ENCODE peak calls at places on chromosomes 12 and 14, in four cellular contexts. E is Caco-2, Y is epithelial cell of esophagus, U is GM04504. L is an unnamed sample.

GRCh38 chr12:77102123-77102522 is 36.8 kb upstream of the E2F7 start:
- DNase-seq in E (no peak), Y (no peak), U (no peak), L (no peak)

GRCh38 chr12:44930972-44931600 is 55.0 kb upstream of the NELL2 start:
- DNase-seq in E (no peak), Y (peak), U (peak), L (peak)

GRCh38 chr12:57700317-57700716 is 6.4 kb downstream of the OS9 start:
- DNase-seq in E (no peak), Y (no peak), U (no peak), L (no peak)

GRCh38 chr12:13390921-13391320 is 194.4 kb downstream of the EMP1 start:
- DNase-seq in E (no peak), Y (no peak), U (no peak), L (no peak)

GRCh38 chr14:99199854-99200653 is 71.9 kb downstream of the BCL11B start:
- DNase-seq in E (no peak), Y (no peak), U (no peak), L (no peak)

GRCh38 chr12:49093746-49094103 is 876 bp downstream of the DHH start:
- DNase-seq in E (no peak), Y (no peak), U (no peak), L (no peak)

GRCh38 chr12:108231109-108231905 is 102.2 kb downstream of the WSCD2 start:
- DNase-seq in E (no peak), Y (no peak), U (no peak), L (no peak)

GRCh38 chr12:72273499-72273837 is 1.3 kb downstream of the TRHDE start:
- DNase-seq in E (no peak), Y (no peak), U (no peak), L (no peak)

GRCh38 chr12:110243227-110243626 is 37.8 kb upstream of the ATP2A2 start:
- DNase-seq in E (no peak), Y (no peak), U (no peak), L (no peak)

GRCh38 chr14:38762436-38762835 is 340.6 kb downstream of the SEC23A start:
- DNase-seq in E (no peak), Y (no peak), U (peak), L (no peak)

GRCh38 chr12:109464642-109465351 is 12.3 kb downstream of the KCTD10 start:
- DNase-seq in E (no peak), Y (no peak), U (no peak), L (no peak)

GRCh38 chr12:124898200-124898950 is 16.1 kb downstream of the UBC start:
- DNase-seq in E (peak), Y (peak), U (no peak), L (peak)

GRCh38 chr12:127657036-127657435 is 609.9 kb upstream of the TMEM132C start:
- DNase-seq in E (no peak), Y (no peak), U (no peak), L (no peak)

GRCh38 chr14:104598461-104599273 is 5.9 kb downstream of the TMEM179 start:
- DNase-seq in E (peak), Y (no peak), U (no peak), L (no peak)

GRCh38 chr12:114580306-114580705 is 103.7 kb downstream of the TBX3 start:
- DNase-seq in E (no peak), Y (no peak), U (no peak), L (no peak)

GRCh38 chr14:45249847-45250575 is 3.0 kb downstream of the MIS18BP1 start:
- DNase-seq in E (no peak), Y (peak), U (peak), L (no peak)

GRCh38 chr12:14871886-14872285 is 13.8 kb downstream of the MGP start:
- DNase-seq in E (no peak), Y (no peak), U (no peak), L (no peak)

GRCh38 chr12:54000774-54001114 is 783 bp downstream of the HOXC9 start:
- DNase-seq in E (no peak), Y (no peak), U (no peak), L (no peak)

GRCh38 chr12:124874988-124875802 is 11.5 kb upstream of the SCARB1 start:
- DNase-seq in E (no peak), Y (no peak), U (no peak), L (no peak)

GRCh38 chr12:101881228-101881627 is 3.8 kb downstream of the DRAM1 start:
- DNase-seq in E (no peak), Y (no peak), U (no peak), L (no peak)

GRCh38 chr14:72471346-72471745 is 422.6 kb downstream of the DPF3 start:
- DNase-seq in E (no peak), Y (no peak), U (no peak), L (peak)

GRCh38 chr12:131940121-131940520 is 9.6 kb upstream of the EP400 start:
- DNase-seq in E (peak), Y (peak), U (no peak), L (no peak)

GRCh38 chr14:72961579-72962335 is 35.5 kb downstream of the DCAF4 start:
- DNase-seq in E (no peak), Y (peak), U (no peak), L (peak)

L was measured in mammary epithelial cell.